ENCODE peak calls at places on chromosomes 5 and 9, in six cellular contexts. Y is D341Med; X is stimulated activated CD4-positive, alpha-beta T cell treated with anti-CD3 and anti-CD28 coated beads, Interleukin-15, amount 100 ng/mL, for 24 hours; P is substantia nigra; T is spleen; F is GM12865. I is an unnamed sample.

GRCh38 chr9:98532147-98532546 is 176.6 kb downstream of the GABBR2 start:
- DNase-seq in Y (no peak), X (no peak), P (no peak), T (no peak), F (no peak), I (no peak)

GRCh38 chr5:150778517-150779396 is at the start of gene SMIM3:
- DNase-seq in Y (peak; percentile 67), X (peak; percentile 82), P (peak; percentile 12), T (peak; percentile 94), F (peak; percentile 52), I (no peak)

GRCh38 chr9:15243086-15243485 is 63.9 kb downstream of the TTC39B start:
- DNase-seq in Y (no peak), X (no peak), P (no peak), T (no peak), F (no peak), I (no peak)

GRCh38 chr9:110258671-110259070 is 2.4 kb upstream of the TXN start:
- DNase-seq in Y (no peak), X (no peak), P (no peak), T (no peak), F (peak; percentile 56), I (no peak)

GRCh38 chr5:31185951-31186350 is 7.5 kb upstream of the CDH6 start:
- DNase-seq in Y (no peak), X (no peak), P (no peak), T (no peak), F (no peak), I (no peak)

GRCh38 chr5:171080151-171080938 is 218.5 kb downstream of the RANBP17 start:
- DNase-seq in Y (no peak), X (no peak), P (no peak), T (no peak), F (no peak), I (no peak)

GRCh38 chr9:69158471-69158870 is 15.6 kb upstream of the TJP2 start:
- DNase-seq in Y (no peak), X (no peak), P (no peak), T (no peak), F (no peak), I (no peak)

GRCh38 chr5:123964916-123965315 is 452.9 kb downstream of the CSNK1G3 start:
- DNase-seq in Y (no peak), X (no peak), P (no peak), T (no peak), F (no peak), I (no peak)

GRCh38 chr9:114911167-114911821 is 19.1 kb downstream of the TNFSF8 start:
- DNase-seq in Y (peak; percentile 75), X (no peak), P (no peak), T (no peak), F (no peak), I (peak; percentile 33)

GRCh38 chr5:60102961-60103683 is 209.6 kb upstream of the PDE4D start:
- DNase-seq in Y (no peak), X (no peak), P (no peak), T (no peak), F (no peak), I (peak; percentile 3)

GRCh38 chr5:151204051-151204450 is 19.8 kb downstream of the CCDC69 start:
- DNase-seq in Y (no peak), X (no peak), P (no peak), T (no peak), F (no peak), I (no peak)

GRCh38 chr9:31243386-31243785 is 1141.1 kb upstream of the ACO1 start:
- DNase-seq in Y (no peak), X (no peak), P (no peak), T (no peak), F (no peak), I (no peak)

GRCh38 chr5:122500245-122501086 is 188.4 kb downstream of the SNCAIP start:
- DNase-seq in Y (peak; percentile 41), X (no peak), P (no peak), T (no peak), F (peak; percentile 53), I (no peak)

GRCh38 chr5:73815631-73816030 is 189.6 kb downstream of the ARHGEF28 start:
- DNase-seq in Y (no peak), X (no peak), P (no peak), T (no peak), F (no peak), I (no peak)

GRCh38 chr5:99034336-99034735 is 105.5 kb upstream of the CHD1 start:
- DNase-seq in Y (no peak), X (no peak), P (no peak), T (no peak), F (no peak), I (no peak)

GRCh38 chr5:125526940-125527339 is 780.5 kb upstream of the ZNF608 start:
- DNase-seq in Y (no peak), X (no peak), P (no peak), T (no peak), F (no peak), I (no peak)

GRCh38 chr5:19986036-19986619 is 1.9 kb downstream of the CDH18 start:
- DNase-seq in Y (no peak), X (no peak), P (no peak), T (no peak), F (no peak), I (no peak)

GRCh38 chr5:93891491-93892480 is 150.4 kb upstream of the POU5F2 start:
- DNase-seq in Y (no peak), X (no peak), P (no peak), T (no peak), F (no peak), I (no peak)